ENCODE peak calls at places on chromosomes 5 and 9, in five cellular contexts. V is adrenal gland, L is tibial artery, H is psoas muscle, E is fibroblast of lung. D is an unnamed sample.

GRCh38 chr9:20209421-20210340 is 412.6 kb downstream of the MLLT3 start:
- DNase-seq in E (no peak), V (no peak), L (no peak), H (no peak), D (peak; percentile 66)

GRCh38 chr5:147743686-147744332 is 38.7 kb downstream of the JAKMIP2 start:
- DNase-seq in L (no peak), E (peak; percentile 52), V (peak; percentile 53), H (no peak), D (peak; percentile 22)

GRCh38 chr5:137304227-137304874 is 194.8 kb downstream of the SPOCK1 start:
- DNase-seq in V (peak; percentile 80), L (no peak), H (no peak), E (no peak), D (no peak)

GRCh38 chr5:1405121-1405520 is 40.1 kb downstream of the SLC6A3 start:
- DNase-seq in E (no peak), H (no peak), L (peak; percentile 14), V (no peak), D (no peak)

GRCh38 chr5:151624486-151624885 is 33.4 kb upstream of the FAT2 start:
- DNase-seq in H (no peak), V (no peak), L (no peak), E (no peak), D (no peak)

GRCh38 chr9:91036356-91036755 is 234.7 kb downstream of the SYK start:
- DNase-seq in H (no peak), L (no peak), E (no peak), V (peak; percentile 48), D (no peak)

GRCh38 chr5:154779105-154779504 is 23.9 kb downstream of the LARP1 start:
- DNase-seq in L (peak; percentile 35), H (no peak), E (peak; percentile 80), V (peak; percentile 73), D (peak; percentile 64)

GRCh38 chr5:172713809-172714490 is 57.0 kb downstream of the DUSP1 start:
- DNase-seq in E (no peak), H (no peak), V (no peak), L (no peak), D (no peak)

GRCh38 chr5:1514027-1514818 is 9.5 kb downstream of the LPCAT1 start:
- DNase-seq in L (peak; percentile 15), V (peak; percentile 46), E (no peak), H (peak; percentile 8), D (no peak)

GRCh38 chr5:149598966-149599365 is 17.7 kb downstream of the ARHGEF37 start:
- DNase-seq in L (no peak), V (no peak), E (no peak), H (no peak), D (no peak)

GRCh38 chr5:135033026-135033861 is 784 bp downstream of the PITX1 start:
- DNase-seq in E (peak; percentile 35), V (no peak), L (no peak), H (peak; percentile 40), D (no peak)

GRCh38 chr5:150241298-150242225 is 48.0 kb downstream of the CAMK2A start:
- DNase-seq in V (no peak), L (no peak), H (no peak), E (no peak), D (no peak)

GRCh38 chr5:30405821-30406220 is 787.7 kb upstream of the CDH6 start:
- DNase-seq in L (no peak), V (no peak), E (no peak), H (no peak), D (no peak)

GRCh38 chr5:66285343-66285942 is 141.3 kb downstream of the SREK1 start:
- DNase-seq in E (no peak), V (no peak), L (no peak), H (no peak), D (no peak)
- H3K27ac ChIP-seq in E (no peak overlapping the region), V (no peak overlapping the region), L (no peak overlapping the region), H (no peak overlapping the region), D (no peak overlapping the region)

GRCh38 chr5:88671808-88672499 is 211.0 kb downstream of the MEF2C start:
- DNase-seq in L (no peak), E (no peak), V (no peak), H (no peak), D (no peak)
- H3K4me3 ChIP-seq in L (no peak overlapping the region), E (no peak overlapping the region), V (no peak overlapping the region), H (no peak overlapping the region), D (no peak overlapping the region)

DNA sequence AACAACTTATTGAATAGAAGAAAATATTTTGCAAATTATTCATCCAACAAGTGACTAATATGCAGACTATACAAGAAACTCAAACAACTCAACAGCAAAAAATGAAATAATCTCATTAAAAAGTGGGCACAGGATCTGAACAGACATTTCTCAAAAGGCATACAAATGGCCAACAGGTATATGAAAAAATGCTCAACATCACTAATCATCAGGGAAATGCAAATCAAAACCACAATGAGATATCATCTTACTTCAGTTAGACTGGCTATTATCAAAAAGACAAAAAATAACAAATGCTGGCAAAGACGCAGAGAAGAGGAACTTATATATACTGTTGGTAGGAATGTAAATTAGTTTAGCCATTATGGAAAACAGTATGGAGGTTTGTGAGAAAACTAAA is 1.8 kb upstream of the AMACR start:
- DNase-seq in L (no peak), V (no peak), E (no peak), H (no peak), D (no peak)
- H3K27ac ChIP-seq in L (no peak overlapping the region), V (no peak overlapping the region), E (no peak overlapping the region), H (no peak overlapping the region), D (no peak overlapping the region)

GRCh38 chr9:121738391-121738790 is 87.0 kb downstream of the DAB2IP start:
- DNase-seq in H (no peak), V (no peak), E (no peak), L (no peak), D (no peak)
- H3K4me3 ChIP-seq in H (no peak overlapping the region), V (no peak overlapping the region), E (no peak overlapping the region), L (no peak overlapping the region), D (no peak overlapping the region)

DNA sequence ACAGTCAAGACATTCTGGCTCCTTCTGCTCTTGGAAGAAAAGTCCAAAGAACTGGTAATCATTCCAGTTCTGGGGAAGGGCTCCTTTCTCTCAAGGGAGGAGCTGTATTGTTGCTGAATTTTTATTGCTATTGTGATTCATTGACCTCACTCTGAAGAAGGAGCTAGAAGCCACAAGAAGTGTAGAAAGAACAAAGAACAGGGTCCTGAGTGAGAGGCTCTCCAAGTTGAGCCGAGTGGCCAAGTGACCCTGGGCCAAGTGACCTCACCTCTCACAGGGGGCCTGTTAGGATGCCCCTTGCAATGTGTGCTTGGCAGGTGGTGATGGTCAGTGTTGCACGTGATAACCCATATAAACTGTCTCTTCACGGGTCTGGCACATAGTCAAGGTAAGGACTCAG is 173.3 kb downstream of the FGF18 start:
- DNase-seq in H (no peak), E (no peak), L (no peak), V (no peak), D (no peak)
- H3K27ac ChIP-seq in H (no peak overlapping the region), E (no peak overlapping the region), L (no peak overlapping the region), V (no peak overlapping the region), D (no peak overlapping the region)